ENCODE peak calls at places on chromosomes 12 and 14, in eight cellular contexts. L is stimulated activated CD4-positive, alpha-beta T cell treated with anti-CD3 and anti-CD28 coated beads, Interleukin-2, amount 100 ng/mL, for 48 hours; N is HCT116; A is astrocyte of the spinal cord; G is caudate nucleus; I is cardiac fibroblast; Q is HCEC 1CT; X is left cardiac atrium. J is an unnamed sample.

GRCh38 chr14:99806040-99806439 is 12.8 kb downstream of the EML1 start:
- DNase-seq in Q (no peak), A (no peak), I (no peak), L (no peak), X (no peak), N (no peak), G (no peak), J (no peak)

GRCh38 chr12:82883396-82884360 is 197.0 kb downstream of the TMTC2 start:
- DNase-seq in A (no peak), N (no peak), I (no peak), X (no peak), G (no peak), Q (no peak), L (no peak), J (no peak)

GRCh38 chr12:76859621-76860020 is 19.2 kb downstream of the CSRP2 start:
- DNase-seq in I (no peak), L (no peak), Q (no peak), G (no peak), N (no peak), A (no peak), X (no peak), J (no peak)

GRCh38 chr14:68947802-68948201 is 31.3 kb downstream of the ACTN1 start:
- DNase-seq in X (peak; percentile 87), N (no peak), L (no peak), I (peak; percentile 90), A (no peak), G (no peak), Q (no peak), J (no peak)

GRCh38 chr12:21301-22189 is 45.0 kb upstream of the IQSEC3 start:
- DNase-seq in L (no peak), A (no peak), N (no peak), I (no peak), X (no peak), G (no peak), Q (no peak), J (no peak)

GRCh38 chr14:105397350-105397931 is 897 bp upstream of the TEX22 start:
- DNase-seq in I (no peak), G (no peak), L (no peak), N (no peak), Q (no peak), A (no peak), X (peak; percentile 31), J (no peak)

GRCh38 chr12:43638786-43639185 is 86.8 kb upstream of the ADAMTS20 start:
- DNase-seq in A (no peak), X (no peak), Q (no peak), G (no peak), I (no peak), L (no peak), N (no peak), J (no peak)

GRCh38 chr12:4780624-4781023 is 60.4 kb downstream of the GALNT8 start:
- DNase-seq in A (no peak), X (no peak), L (no peak), G (peak; percentile 32), I (no peak), N (no peak), Q (no peak), J (no peak)

GRCh38 chr14:73428354-73428824 is 30.0 kb downstream of the NUMB start:
- DNase-seq in Q (no peak), I (peak; percentile 18), N (no peak), X (no peak), L (no peak), G (no peak), A (no peak), J (no peak)

GRCh38 chr12:20646239-20646827 is 48.8 kb upstream of the SLCO1C1 start:
- DNase-seq in Q (peak; percentile 63), L (no peak), X (no peak), N (peak; percentile 53), A (peak; percentile 57), G (no peak), I (peak; percentile 71), J (no peak)

J was measured in GM12891.